ENCODE peak calls at places on chromosome 11, in nine cellular contexts. K is mesothelial cell of epicardium; U is Panc1; A is coronary artery; T is kidney; E is SK-N-SH; X is uterus; S is right lobe of liver; O is CD4-positive, alpha-beta T cell. C is an unnamed sample.

GRCh38 chr11:102704841-102705240 is 728 bp downstream of the MMP27 start:
- DNase-seq in K (no peak), U (no peak), A (no peak), T (no peak), E (no peak), X (no peak), S (no peak), O (no peak), C (no peak)

GRCh38 chr11:126132319-126132718 is 69.7 kb upstream of the CDON start:
- DNase-seq in K (no peak), U (no peak), A (no peak), T (peak), E (no peak), X (peak), S (no peak), O (no peak), C (no peak)

GRCh38 chr11:47980907-47981621 is 705 bp downstream of the PTPRJ start:
- DNase-seq in K (peak), U (no peak), A (no peak), T (peak), E (peak), X (peak), S (peak), O (no peak), C (no peak)

GRCh38 chr11:105713696-105714095 is 103.8 kb downstream of the GRIA4 start:
- DNase-seq in K (no peak), U (no peak), A (no peak), T (no peak), E (no peak), X (no peak), S (no peak), O (no peak), C (no peak)

GRCh38 chr11:1502971-1503707 is 16.6 kb upstream of the MOB2 start:
- DNase-seq in K (no peak), U (no peak), A (no peak), T (peak), E (peak), X (peak), S (no peak), O (no peak), C (no peak)

GRCh38 chr11:41283196-41283930 is 176.1 kb downstream of the LRRC4C start:
- DNase-seq in K (no peak), U (no peak), A (no peak), T (no peak), E (no peak), X (no peak), S (no peak), O (no peak), C (no peak)

GRCh38 chr11:35390737-35391682 is 28.3 kb downstream of the SLC1A2 start:
- DNase-seq in K (no peak), U (peak), A (no peak), T (no peak), E (no peak), X (no peak), S (peak), O (no peak), C (no peak)

GRCh38 chr11:14373941-14374646 is 15.1 kb upstream of the RRAS2 start:
- DNase-seq in K (no peak), U (no peak), A (no peak), T (no peak), E (no peak), X (no peak), S (peak), O (no peak), C (no peak)

GRCh38 chr11:36508743-36509142 is 1.3 kb downstream of the TRAF6 start:
- DNase-seq in K (no peak), U (no peak), A (no peak), T (no peak), E (peak), X (no peak), S (no peak), O (no peak), C (no peak)

GRCh38 chr11:119056397-119056999 is 507 bp downstream of the HYOU1 start:
- DNase-seq in K (no peak), U (no peak), A (peak), T (peak), E (peak), X (no peak), S (no peak), O (peak), C (no peak)

DNA sequence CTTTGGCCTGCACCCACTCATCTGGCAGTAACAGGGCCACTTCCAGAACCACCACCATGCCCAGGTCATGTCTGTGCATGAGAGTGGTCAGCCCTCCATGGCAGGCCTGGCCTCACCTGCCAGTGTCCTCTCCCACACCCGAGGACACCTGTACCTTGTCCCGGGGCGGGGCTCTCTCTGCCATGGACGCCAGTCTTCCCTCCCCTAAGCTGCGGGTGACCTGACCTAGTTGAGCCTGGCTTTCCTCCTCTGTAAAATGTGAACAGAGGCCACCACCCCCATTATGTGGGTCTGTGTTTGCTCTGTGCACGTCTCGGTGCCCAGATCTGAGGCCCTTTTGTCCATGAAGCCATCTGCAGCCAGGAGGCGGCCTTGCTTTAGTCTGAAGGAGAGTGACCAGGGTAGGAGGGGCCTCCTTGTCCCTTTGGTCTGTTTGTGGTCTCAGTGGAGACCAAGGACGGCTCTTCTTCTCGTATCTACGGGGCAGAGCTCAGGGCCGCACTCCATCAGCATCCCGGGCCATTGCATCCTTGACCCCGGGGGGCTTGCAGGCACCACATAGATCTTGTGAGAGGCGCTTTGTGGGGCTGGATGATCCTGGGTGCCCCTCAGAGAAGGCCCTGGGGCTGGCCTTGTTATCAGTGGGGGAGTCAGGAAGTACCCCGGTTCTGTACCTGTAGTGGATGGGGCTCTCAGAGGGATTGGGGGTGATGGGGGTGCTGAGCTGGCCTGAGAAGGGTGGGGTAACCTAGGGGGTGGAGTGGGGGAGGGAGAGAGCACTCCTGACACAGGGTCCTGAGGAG is 121.6 kb downstream of the KCNQ1 start:
- DNase-seq in K (no peak), U (no peak), A (no peak), T (peak), E (no peak), X (no peak), S (peak), O (no peak), C (no peak)
- TF ChIP-seq CTCF in K (no peak), U (no peak), A (no peak), T (no peak), E (no peak), X (peak), S (no peak), O (no peak), C (peak)

GRCh38 chr11:86969258-86969657 is 14.1 kb upstream of the FZD4 start:
- DNase-seq in K (no peak), U (no peak), A (no peak), T (no peak), E (no peak), X (no peak), S (no peak), O (no peak), C (no peak)

GRCh38 chr11:86978247-86978646 is 23.1 kb upstream of the FZD4 start:
- DNase-seq in K (no peak), U (no peak), A (peak), T (no peak), E (no peak), X (no peak), S (no peak), O (no peak), C (no peak)

GRCh38 chr11:86977441-86978050 is 22.4 kb upstream of the FZD4 start:
- DNase-seq in K (no peak), U (no peak), A (no peak), T (no peak), E (no peak), X (no peak), S (no peak), O (no peak), C (no peak)

GRCh38 chr11:86972734-86973133 is 17.5 kb upstream of the FZD4 start:
- DNase-seq in K (no peak), U (no peak), A (no peak), T (no peak), E (no peak), X (no peak), S (no peak), O (no peak), C (no peak)
- TF ChIP-seq CTCF in K (no peak), U (no peak), A (no peak), T (no peak), E (no peak), X (no peak), S (no peak), O (no peak), C (no peak)

GRCh38 chr11:11036185-11037161 is 178.6 kb upstream of the ZBED5 start:
- DNase-seq in K (no peak), U (peak), A (no peak), T (no peak), E (peak), X (no peak), S (peak), O (no peak), C (peak)
- TF ChIP-seq CTCF in K (peak), U (peak), A (peak), T (peak), E (peak), X (peak), S (peak), O (peak), C (peak)

DNA sequence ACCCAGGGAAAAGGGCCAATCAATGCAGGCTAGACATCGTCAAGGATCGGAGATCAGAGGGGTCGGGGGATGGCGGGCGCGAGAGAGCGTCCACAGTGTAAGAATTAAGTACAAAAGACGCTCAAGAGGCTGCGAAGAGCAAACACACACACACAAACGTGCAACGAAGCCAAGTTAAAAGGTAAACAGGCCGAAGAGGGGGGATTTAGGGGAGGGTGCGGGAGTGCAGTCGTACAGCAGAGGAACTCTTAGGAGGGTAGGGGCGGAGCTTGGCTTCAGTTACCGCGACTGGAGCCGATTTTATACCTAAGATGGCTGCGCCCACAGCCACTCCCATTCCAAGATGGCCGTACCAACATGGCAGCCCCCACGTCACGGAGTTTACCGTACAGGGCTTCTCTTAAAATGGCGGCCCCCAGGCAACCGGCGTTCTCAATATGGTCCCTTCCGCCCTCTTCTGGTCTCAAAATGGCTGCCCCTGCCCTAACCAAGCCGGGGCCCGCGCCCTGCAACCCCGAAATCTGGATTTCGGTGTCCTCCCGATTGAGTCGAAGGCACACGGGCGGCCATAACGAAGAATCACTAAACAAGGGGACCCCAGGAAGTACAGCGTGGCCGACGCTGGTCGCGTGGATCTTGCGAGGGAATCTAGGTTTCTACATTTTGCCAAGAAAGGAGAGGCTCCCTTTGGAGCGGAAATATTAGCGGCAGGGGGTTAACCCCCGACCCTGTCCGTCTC is 2.0 kb downstream of the GNG3 start:
- DNase-seq in K (peak), U (no peak), A (peak), T (peak), E (peak), X (peak), S (peak), O (peak), C (peak)
- TF ChIP-seq CTCF in K (no peak), U (no peak), A (no peak), T (peak), E (no peak), X (peak), S (no peak), O (no peak), C (no peak)

GRCh38 chr11:45017329-45017728 is 66.6 kb upstream of the TP53I11 start:
- DNase-seq in K (no peak), U (no peak), A (no peak), T (no peak), E (no peak), X (no peak), S (no peak), O (no peak), C (no peak)
- TF ChIP-seq CTCF in K (no peak), U (no peak), A (no peak), T (no peak), E (no peak), X (no peak), S (no peak), O (no peak), C (peak)

GRCh38 chr11:64000026-64000739 is 13.9 kb downstream of the OTUB1 start:
- DNase-seq in K (peak), U (no peak), A (no peak), T (peak), E (peak), X (peak), S (peak), O (peak), C (no peak)

GRCh38 chr11:63997801-63998332 is 11.6 kb downstream of the OTUB1 start:
- DNase-seq in K (no peak), U (no peak), A (no peak), T (no peak), E (no peak), X (no peak), S (no peak), O (no peak), C (no peak)

GRCh38 chr11:63999349-64000025 is 13.2 kb downstream of the OTUB1 start:
- DNase-seq in K (peak), U (no peak), A (no peak), T (peak), E (peak), X (peak), S (no peak), O (peak), C (no peak)

GRCh38 chr11:63997104-63997700 is 11.0 kb downstream of the OTUB1 start:
- DNase-seq in K (no peak), U (no peak), A (no peak), T (peak), E (no peak), X (no peak), S (no peak), O (no peak), C (no peak)

DNA sequence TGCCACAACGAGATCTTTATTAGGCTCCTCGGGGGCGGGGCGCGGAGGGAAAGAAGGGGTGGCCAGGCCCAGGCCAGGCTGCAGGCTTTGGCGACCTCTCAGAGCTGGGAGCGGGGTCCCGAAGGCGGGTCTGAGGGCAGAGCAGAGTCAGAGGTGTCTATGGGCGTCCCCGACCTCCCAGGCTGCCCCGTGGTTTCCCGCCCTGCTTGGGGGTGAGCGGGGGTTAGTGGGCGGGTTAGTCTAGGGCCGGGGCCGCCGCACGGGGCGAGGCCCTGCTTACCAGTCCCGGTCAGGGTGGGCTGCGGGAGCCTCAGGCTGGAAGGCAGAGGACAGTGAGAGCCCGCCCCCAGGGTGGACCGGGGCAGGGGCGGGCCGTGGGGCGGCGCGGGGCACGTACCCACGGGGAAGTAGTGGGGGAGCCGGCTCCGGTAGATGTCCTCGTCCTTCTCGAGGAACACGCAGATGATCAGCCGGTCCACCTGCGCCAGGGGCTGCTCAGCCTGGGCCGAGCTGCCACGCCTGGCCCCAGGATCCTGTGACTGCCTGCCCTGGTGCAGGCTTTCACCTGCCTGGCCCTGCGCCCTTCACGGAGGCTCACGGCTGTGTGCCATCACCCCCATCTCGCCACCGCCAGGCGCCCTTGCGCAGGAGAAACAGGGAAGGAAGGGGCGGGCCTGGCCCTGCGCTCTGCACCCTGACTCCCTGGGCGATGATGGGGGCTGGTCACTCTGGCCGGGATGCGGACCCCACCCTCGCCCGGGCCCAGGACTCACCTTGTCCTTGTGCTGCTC is 12.5 kb downstream of the OTUB1 start:
- DNase-seq in K (no peak), U (no peak), A (no peak), T (peak), E (peak), X (peak), S (no peak), O (no peak), C (no peak)
- TF ChIP-seq CTCF in K (no peak), U (peak), A (no peak), T (peak), E (no peak), X (no peak), S (no peak), O (no peak), C (no peak)

DNA sequence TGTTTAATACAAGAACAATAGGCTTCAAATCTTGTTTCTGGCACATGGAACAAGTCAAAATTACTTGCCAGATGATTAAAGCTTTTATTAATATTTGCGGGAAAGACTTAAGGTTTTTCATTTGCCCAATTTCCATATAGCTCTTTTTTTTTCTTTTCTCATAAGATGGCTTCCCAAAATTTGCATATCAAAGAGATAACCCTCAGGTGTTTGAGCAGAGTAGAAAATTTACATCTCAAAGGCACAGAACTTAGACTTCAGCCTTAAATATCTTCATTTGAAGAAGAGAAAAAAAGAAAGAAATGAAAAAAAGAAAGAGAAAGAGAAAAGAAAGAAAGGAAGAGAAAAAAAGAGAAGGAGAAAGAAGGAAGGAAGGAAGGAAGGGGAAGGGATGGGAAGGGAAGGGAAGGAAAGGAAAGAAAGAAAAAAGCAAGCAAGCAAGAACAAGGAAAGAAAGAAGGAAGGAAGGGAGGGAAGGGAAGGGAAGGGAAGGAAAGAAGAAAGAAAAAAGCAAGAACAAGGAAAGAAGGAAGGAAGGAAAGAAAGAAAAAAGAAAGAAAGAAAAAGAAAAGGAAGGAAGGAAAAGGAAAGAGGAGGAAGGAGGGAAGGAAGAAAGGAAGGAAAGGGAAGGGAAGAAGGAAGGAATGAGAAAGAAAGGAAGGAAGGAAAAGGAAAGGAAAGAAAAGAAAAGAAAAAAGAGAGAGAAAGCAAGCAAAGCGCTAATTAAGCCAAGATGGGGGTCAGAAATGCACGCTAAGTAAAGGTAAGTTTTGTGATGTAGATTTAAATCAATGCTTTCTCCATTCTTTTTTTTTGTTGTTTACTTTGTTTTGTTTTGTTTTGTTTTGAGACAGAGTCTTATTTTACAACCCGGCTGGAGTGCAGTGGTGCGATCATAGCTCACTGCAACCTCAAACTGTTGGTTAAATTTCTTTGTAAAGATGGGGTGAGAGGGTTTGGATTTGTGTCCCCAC is 20.2 kb upstream of the IFITM3 start:
- DNase-seq in K (no peak), U (no peak), A (no peak), T (no peak), E (no peak), X (no peak), S (no peak), O (no peak), C (no peak)
- TF ChIP-seq CTCF in K (no peak), U (no peak), A (no peak), T (no peak), E (no peak), X (no peak), S (no peak), O (no peak), C (no peak)

GRCh38 chr11:27717801-27718229 is 17.6 kb upstream of the BDNF start:
- DNase-seq in K (no peak), U (no peak), A (no peak), T (no peak), E (no peak), X (no peak), S (no peak), O (no peak), C (no peak)

GRCh38 chr11:27717377-27717776 is 17.1 kb upstream of the BDNF start:
- DNase-seq in K (no peak), U (no peak), A (no peak), T (no peak), E (peak), X (no peak), S (no peak), O (no peak), C (no peak)

GRCh38 chr11:27716216-27716615 is 16.0 kb upstream of the BDNF start:
- DNase-seq in K (no peak), U (no peak), A (no peak), T (no peak), E (no peak), X (no peak), S (no peak), O (no peak), C (no peak)

GRCh38 chr11:27718346-27718852 is 18.1 kb upstream of the BDNF start:
- DNase-seq in K (no peak), U (no peak), A (no peak), T (no peak), E (peak), X (no peak), S (no peak), O (no peak), C (peak)

GRCh38 chr11:27716850-27717249 is 16.6 kb upstream of the BDNF start:
- DNase-seq in K (no peak), U (no peak), A (no peak), T (no peak), E (no peak), X (no peak), S (no peak), O (no peak), C (no peak)
- TF ChIP-seq CTCF in K (no peak), U (no peak), A (no peak), T (no peak), E (peak), X (no peak), S (no peak), O (no peak), C (peak)

C was measured in epithelial cell of proximal tubule.